ENCODE peak calls at places on chromosome 1, in nine cellular contexts. Y is nephron progenitor cell; A is HEK293T; N is amniotic stem cell; M is GM23338; L is CD4-positive, alpha-beta T cell; G is nucleus accumbens; O is psoas muscle; C is aorta. S is an unnamed sample.

GRCh38 chr1:85838238-85838637 is 130.0 kb upstream of the ZNHIT6 start:
- DNase-seq in Y (no peak), A (no peak), N (no peak), M (no peak), L (no peak), G (no peak), O (no peak), C (no peak), S (no peak)

GRCh38 chr1:228872080-228872479 is 136.8 kb downstream of the RHOU start:
- DNase-seq in Y (no peak), A (no peak), N (no peak), M (no peak), L (no peak), G (no peak), O (no peak), C (no peak), S (no peak)

GRCh38 chr1:5410652-5411051 is 581.6 kb downstream of the NPHP4 start:
- DNase-seq in Y (no peak), A (no peak), N (no peak), M (no peak), L (no peak), G (no peak), O (no peak), C (no peak), S (no peak)

GRCh38 chr1:184257873-184258272 is 129.0 kb upstream of the C1orf21 start:
- DNase-seq in Y (no peak), A (no peak), N (no peak), M (no peak), L (no peak), G (no peak), O (no peak), C (no peak), S (no peak)

GRCh38 chr1:90919900-90920299 is 101.9 kb downstream of the ZNF644 start:
- DNase-seq in Y (no peak), A (no peak), N (no peak), M (no peak), L (no peak), G (no peak), O (no peak), C (no peak), S (no peak)

GRCh38 chr1:90371106-90371813 is 345.8 kb downstream of the BARHL2 start:
- DNase-seq in Y (no peak), A (no peak), N (no peak), M (no peak), L (no peak), G (no peak), O (no peak), C (no peak), S (no peak)

GRCh38 chr1:193417420-193417819 is 231.0 kb upstream of the B3GALT2 start:
- DNase-seq in Y (no peak), A (no peak), N (no peak), M (no peak), L (no peak), G (no peak), O (no peak), C (peak; percentile 49), S (no peak)

GRCh38 chr1:59389847-59390246 is 93.0 kb downstream of the FGGY start:
- DNase-seq in Y (no peak), A (no peak), N (no peak), M (no peak), L (no peak), G (no peak), O (no peak), C (no peak), S (no peak)

GRCh38 chr1:39110325-39110851 is 84.2 kb downstream of the NDUFS5 start:
- DNase-seq in Y (no peak), A (no peak), N (no peak), M (no peak), L (no peak), G (no peak), O (no peak), C (no peak), S (no peak)

GRCh38 chr1:24795236-24795635 is 50.0 kb downstream of the CLIC4 start:
- DNase-seq in Y (no peak), A (no peak), N (no peak), M (no peak), L (no peak), G (no peak), O (no peak), C (no peak), S (no peak)

GRCh38 chr1:230754831-230755230 is 7.6 kb downstream of the CAPN9 start:
- DNase-seq in Y (no peak), A (no peak), N (no peak), M (no peak), L (no peak), G (no peak), O (peak; percentile 53), C (peak; percentile 67), S (no peak)

GRCh38 chr1:62492521-62492920 is 55.7 kb downstream of the USP1 start:
- DNase-seq in Y (no peak), A (no peak), N (no peak), M (no peak), L (no peak), G (no peak), O (no peak), C (no peak), S (no peak)

GRCh38 chr1:29706936-29707335 is 470.6 kb downstream of the PTPRU start:
- DNase-seq in Y (peak; percentile 83), A (peak; percentile 87), N (no peak), M (peak; percentile 94), L (no peak), G (no peak), O (no peak), C (peak; percentile 74), S (peak; percentile 16)

GRCh38 chr1:91278754-91279153 is 125.9 kb downstream of the HFM1 start:
- DNase-seq in Y (no peak), A (peak; percentile 13), N (peak; percentile 10), M (peak; percentile 67), L (no peak), G (no peak), O (no peak), C (no peak), S (peak; percentile 13)

GRCh38 chr1:203870256-203870655 is 8.9 kb downstream of the SNRPE start:
- DNase-seq in Y (no peak), A (no peak), N (no peak), M (no peak), L (no peak), G (no peak), O (no peak), C (no peak), S (no peak)

GRCh38 chr1:20069932-20070331 is at the start of gene PLA2G5:
- DNase-seq in Y (no peak), A (no peak), N (no peak), M (no peak), L (no peak), G (no peak), O (peak; percentile 80), C (peak; percentile 76), S (no peak)

GRCh38 chr1:3539707-3540425 is 71.4 kb downstream of the MEGF6 start:
- DNase-seq in Y (no peak), A (no peak), N (no peak), M (no peak), L (no peak), G (no peak), O (peak; percentile 57), C (peak; percentile 73), S (no peak)

GRCh38 chr1:246781212-246781611 is 57.0 kb downstream of the SCCPDH start:
- DNase-seq in Y (no peak), A (no peak), N (no peak), M (no peak), L (no peak), G (no peak), O (no peak), C (no peak), S (no peak)

GRCh38 chr1:40045182-40045581 is 4.7 kb downstream of the CAP1 start:
- DNase-seq in Y (no peak), A (no peak), N (no peak), M (no peak), L (no peak), G (no peak), O (no peak), C (no peak), S (no peak)

GRCh38 chr1:226629210-226629895 is 80.8 kb downstream of the STUM start:
- DNase-seq in Y (no peak), A (no peak), N (no peak), M (no peak), L (no peak), G (no peak), O (no peak), C (peak; percentile 27), S (no peak)

GRCh38 chr1:156004843-156005593 is 15.7 kb downstream of the SSR2 start:
- DNase-seq in Y (no peak), A (no peak), N (no peak), M (no peak), L (no peak), G (no peak), O (no peak), C (no peak), S (no peak)

GRCh38 chr1:219174672-219175564 is 1.2 kb downstream of the LYPLAL1 start:
- DNase-seq in Y (peak; percentile 6), A (no peak), N (peak; percentile 69), M (peak; percentile 38), L (peak; percentile 8), G (no peak), O (no peak), C (peak; percentile 50), S (no peak)

GRCh38 chr1:239274242-239274830 is 112.0 kb upstream of the CHRM3 start:
- DNase-seq in Y (no peak), A (no peak), N (no peak), M (no peak), L (no peak), G (no peak), O (no peak), C (no peak), S (no peak)

GRCh38 chr1:91732291-91732953 is 153.5 kb downstream of the TGFBR3 start:
- DNase-seq in Y (peak; percentile 43), A (peak; percentile 61), N (peak; percentile 77), M (peak; percentile 14), L (no peak), G (no peak), O (no peak), C (no peak), S (no peak)

GRCh38 chr1:117919376-117919775 is 10.0 kb downstream of the GDAP2 start:
- DNase-seq in Y (no peak), A (no peak), N (no peak), M (no peak), L (no peak), G (no peak), O (no peak), C (no peak), S (no peak)

GRCh38 chr1:92739669-92740524 is 45.0 kb downstream of the EVI5 start:
- DNase-seq in Y (no peak), A (no peak), N (no peak), M (no peak), L (no peak), G (no peak), O (no peak), C (no peak), S (no peak)

GRCh38 chr1:113747376-113747775 is 11.9 kb downstream of the PHTF1 start:
- DNase-seq in Y (no peak), A (no peak), N (peak; percentile 2), M (no peak), L (no peak), G (no peak), O (no peak), C (no peak), S (no peak)

GRCh38 chr1:167563579-167564246 is 10.2 kb upstream of the CREG1 start:
- DNase-seq in Y (no peak), A (no peak), N (no peak), M (no peak), L (no peak), G (no peak), O (no peak), C (peak; percentile 71), S (no peak)

GRCh38 chr1:10217748-10218441 is 7.5 kb downstream of the KIF1B start:
- DNase-seq in Y (no peak), A (no peak), N (no peak), M (no peak), L (no peak), G (no peak), O (no peak), C (no peak), S (no peak)

GRCh38 chr1:228275435-228276342 is 67.8 kb downstream of the OBSCN start:
- DNase-seq in Y (peak; percentile 93), A (peak; percentile 46), N (peak; percentile 76), M (peak; percentile 97), L (peak; percentile 76), G (peak; percentile 54), O (peak; percentile 86), C (peak; percentile 93), S (peak; percentile 90)

GRCh38 chr1:34887593-34887992 is 28.0 kb upstream of the SMIM12 start:
- DNase-seq in Y (no peak), A (no peak), N (no peak), M (no peak), L (no peak), G (no peak), O (no peak), C (no peak), S (no peak)

S was measured in HuH-7.